ENCODE peak calls at places on chromosomes 3 and 15, in five cellular contexts. One of them, this sample, is unnamed.

GRCh38 chr15:24956131-24956838 is 1.5 kb downstream of the SNRPN start:
- DNase-seq in PC-3: peak
- DNase-seq in Panc1: peak
- DNase-seq in lower leg skin: peak
- DNase-seq in HFF-Myc: peak
- DNase-seq in this sample: peak

GRCh38 chr3:72318504-72319201 is 529.6 kb downstream of the SHQ1 start:
- DNase-seq in PC-3: peak
- DNase-seq in lower leg skin: no peak
- DNase-seq in HFF-Myc: no peak
- DNase-seq in Panc1: no peak
- DNase-seq in this sample: no peak

GRCh38 chr3:106540743-106541142 is 671.9 kb upstream of the CBLB start:
- DNase-seq in HFF-Myc: no peak
- DNase-seq in Panc1: no peak
- DNase-seq in lower leg skin: no peak
- DNase-seq in PC-3: no peak
- DNase-seq in this sample: no peak

GRCh38 chr3:54955941-54956340 is 28.1 kb upstream of the LRTM1 start:
- DNase-seq in Panc1: no peak
- DNase-seq in PC-3: no peak
- DNase-seq in HFF-Myc: no peak
- DNase-seq in lower leg skin: no peak
- DNase-seq in this sample: no peak

GRCh38 chr3:133463441-133463860 is 63.6 kb downstream of the BFSP2 start:
- DNase-seq in HFF-Myc: no peak
- DNase-seq in PC-3: no peak
- DNase-seq in Panc1: no peak
- DNase-seq in lower leg skin: no peak
- DNase-seq in this sample: no peak

GRCh38 chr15:84582583-84583157 is 18.1 kb upstream of the ZSCAN2 start:
- DNase-seq in lower leg skin: no peak
- DNase-seq in PC-3: peak
- DNase-seq in HFF-Myc: no peak
- DNase-seq in Panc1: no peak
- DNase-seq in this sample: no peak

GRCh38 chr3:138359549-138360271 is 11.3 kb downstream of the MRAS start:
- DNase-seq in Panc1: no peak
- DNase-seq in HFF-Myc: no peak
- DNase-seq in PC-3: no peak
- DNase-seq in lower leg skin: no peak
- DNase-seq in this sample: no peak

GRCh38 chr3:42148086-42148842 is 57.1 kb downstream of the TRAK1 start:
- DNase-seq in Panc1: no peak
- DNase-seq in lower leg skin: no peak
- DNase-seq in HFF-Myc: no peak
- DNase-seq in PC-3: no peak
- DNase-seq in this sample: peak

GRCh38 chr15:92168284-92168683 is 225.4 kb upstream of the ST8SIA2 start:
- DNase-seq in HFF-Myc: no peak
- DNase-seq in Panc1: no peak
- DNase-seq in PC-3: no peak
- DNase-seq in lower leg skin: no peak
- DNase-seq in this sample: no peak

GRCh38 chr3:165644331-165644730 is 192.9 kb downstream of the BCHE start:
- DNase-seq in PC-3: no peak
- DNase-seq in Panc1: no peak
- DNase-seq in HFF-Myc: no peak
- DNase-seq in lower leg skin: no peak
- DNase-seq in this sample: no peak

GRCh38 chr15:68834356-68834755 is 13.7 kb upstream of the ANP32A start:
- DNase-seq in Panc1: no peak
- DNase-seq in PC-3: no peak
- DNase-seq in lower leg skin: no peak
- DNase-seq in HFF-Myc: no peak
- DNase-seq in this sample: no peak

GRCh38 chr3:98185180-98185579 is 18.7 kb downstream of the OR5H15 start:
- DNase-seq in Panc1: no peak
- DNase-seq in lower leg skin: no peak
- DNase-seq in HFF-Myc: no peak
- DNase-seq in PC-3: no peak
- DNase-seq in this sample: no peak

GRCh38 chr3:71504250-71505036 is 79.1 kb downstream of the FOXP1 start:
- DNase-seq in Panc1: no peak
- DNase-seq in PC-3: peak
- DNase-seq in lower leg skin: no peak
- DNase-seq in HFF-Myc: peak
- DNase-seq in this sample: no peak

GRCh38 chr3:152977356-152977755 is 142.4 kb downstream of the P2RY1 start:
- DNase-seq in HFF-Myc: no peak
- DNase-seq in PC-3: no peak
- DNase-seq in Panc1: no peak
- DNase-seq in lower leg skin: no peak
- DNase-seq in this sample: no peak

GRCh38 chr15:44719293-44719999 is 8.1 kb downstream of the B2M start:
- DNase-seq in HFF-Myc: no peak
- DNase-seq in Panc1: no peak
- DNase-seq in PC-3: peak
- DNase-seq in lower leg skin: no peak
- DNase-seq in this sample: no peak

GRCh38 chr15:60299452-60300047 is 98.2 kb downstream of the ANXA2 start:
- DNase-seq in PC-3: peak
- DNase-seq in HFF-Myc: peak
- DNase-seq in Panc1: no peak
- DNase-seq in lower leg skin: peak
- DNase-seq in this sample: no peak

GRCh38 chr3:134326760-134327593 is 47.3 kb downstream of the AMOTL2 start:
- DNase-seq in Panc1: no peak
- DNase-seq in lower leg skin: peak
- DNase-seq in HFF-Myc: no peak
- DNase-seq in PC-3: peak
- DNase-seq in this sample: peak

GRCh38 chr15:80404057-80404718 is at the start of gene ARNT2:
- DNase-seq in HFF-Myc: no peak
- DNase-seq in Panc1: no peak
- DNase-seq in lower leg skin: no peak
- DNase-seq in PC-3: no peak
- DNase-seq in this sample: peak

GRCh38 chr3:1600700-1601418 is 497.8 kb upstream of the CNTN4 start:
- DNase-seq in PC-3: no peak
- DNase-seq in lower leg skin: no peak
- DNase-seq in Panc1: no peak
- DNase-seq in HFF-Myc: no peak
- DNase-seq in this sample: no peak

GRCh38 chr3:186760141-186760813 is 23.1 kb upstream of the EIF4A2 start:
- DNase-seq in HFF-Myc: no peak
- DNase-seq in lower leg skin: no peak
- DNase-seq in PC-3: peak
- DNase-seq in Panc1: no peak
- DNase-seq in this sample: no peak

GRCh38 chr3:171038342-171038741 is 11.8 kb upstream of the SLC2A2 start:
- DNase-seq in Panc1: no peak
- DNase-seq in lower leg skin: no peak
- DNase-seq in HFF-Myc: no peak
- DNase-seq in PC-3: no peak
- DNase-seq in this sample: no peak

GRCh38 chr3:31461441-31461840 is 71.3 kb upstream of the STT3B start:
- DNase-seq in Panc1: no peak
- DNase-seq in PC-3: no peak
- DNase-seq in lower leg skin: no peak
- DNase-seq in HFF-Myc: no peak
- DNase-seq in this sample: no peak

GRCh38 chr3:10778492-10779292 is 37.3 kb upstream of the SLC6A11 start:
- DNase-seq in lower leg skin: peak
- DNase-seq in Panc1: no peak
- DNase-seq in HFF-Myc: no peak
- DNase-seq in PC-3: no peak
- DNase-seq in this sample: peak

GRCh38 chr3:122105626-122106025 is 50.5 kb downstream of the CD86 start:
- DNase-seq in HFF-Myc: no peak
- DNase-seq in PC-3: peak
- DNase-seq in Panc1: no peak
- DNase-seq in lower leg skin: no peak
- DNase-seq in this sample: no peak

GRCh38 chr3:177306252-177306651 is 109.0 kb upstream of the TBL1XR1 start:
- DNase-seq in HFF-Myc: no peak
- DNase-seq in lower leg skin: no peak
- DNase-seq in PC-3: peak
- DNase-seq in Panc1: no peak
- DNase-seq in this sample: no peak

GRCh38 chr3:125644036-125645025 is 49.0 kb upstream of the OSBPL11 start:
- DNase-seq in HFF-Myc: peak
- DNase-seq in lower leg skin: no peak
- DNase-seq in PC-3: no peak
- DNase-seq in Panc1: no peak
- DNase-seq in this sample: no peak

GRCh38 chr3:97872209-97873042 is 50.6 kb downstream of the CRYBG3 start:
- DNase-seq in lower leg skin: no peak
- DNase-seq in Panc1: no peak
- DNase-seq in HFF-Myc: peak
- DNase-seq in PC-3: peak
- DNase-seq in this sample: no peak

GRCh38 chr3:134463676-134464611 is 21.8 kb downstream of the ANAPC13 start:
- DNase-seq in lower leg skin: peak
- DNase-seq in Panc1: no peak
- DNase-seq in HFF-Myc: peak
- DNase-seq in PC-3: no peak
- DNase-seq in this sample: peak

GRCh38 chr15:64096486-64097431 is 977 bp downstream of the SNX1 start:
- DNase-seq in PC-3: peak
- DNase-seq in HFF-Myc: no peak
- DNase-seq in Panc1: no peak
- DNase-seq in lower leg skin: no peak
- DNase-seq in this sample: no peak

GRCh38 chr15:29765234-29765841 is 56.9 kb downstream of the TJP1 start:
- DNase-seq in HFF-Myc: no peak
- DNase-seq in PC-3: no peak
- DNase-seq in lower leg skin: no peak
- DNase-seq in Panc1: no peak
- DNase-seq in this sample: no peak

GRCh38 chr3:116020495-116020894 is 397.2 kb downstream of the GAP43 start:
- DNase-seq in Panc1: no peak
- DNase-seq in PC-3: no peak
- DNase-seq in lower leg skin: no peak
- DNase-seq in HFF-Myc: no peak
- DNase-seq in this sample: no peak

GRCh38 chr15:40029979-40030893 is 8.7 kb downstream of the SRP14 start:
- DNase-seq in Panc1: no peak
- DNase-seq in PC-3: peak
- DNase-seq in HFF-Myc: no peak
- DNase-seq in lower leg skin: no peak
- DNase-seq in this sample: no peak
- TF ChIP-seq CTCF in Panc1: peak
- TF ChIP-seq CTCF in PC-3: peak
- TF ChIP-seq CTCF in HFF-Myc: peak
- TF ChIP-seq CTCF in lower leg skin: no peak
- TF ChIP-seq CTCF in this sample: peak

DNA sequence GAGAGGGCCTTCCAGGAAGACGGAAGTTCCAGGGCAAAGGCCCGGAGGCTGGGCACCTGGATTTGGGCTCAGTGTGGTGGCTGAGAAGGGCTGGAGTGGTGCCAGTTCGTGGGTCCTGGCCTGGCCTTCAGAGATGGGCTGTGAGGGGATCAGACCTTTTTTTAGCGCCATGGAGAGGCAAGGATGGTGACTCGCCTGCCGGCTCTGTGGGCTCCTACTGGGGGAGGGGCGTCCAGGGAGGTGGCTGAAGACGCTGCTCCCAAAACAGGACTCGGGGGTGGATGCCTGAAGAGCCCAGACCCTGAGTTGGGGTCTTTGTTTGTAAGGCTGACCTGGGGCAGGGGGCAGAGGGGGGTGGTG is 69.4 kb downstream of the EFCAB12 start:
- DNase-seq in PC-3: no peak
- DNase-seq in HFF-Myc: no peak
- DNase-seq in Panc1: no peak
- DNase-seq in lower leg skin: no peak
- DNase-seq in this sample: no peak
- TF ChIP-seq CTCF in PC-3: no peak
- TF ChIP-seq CTCF in HFF-Myc: no peak
- TF ChIP-seq CTCF in Panc1: no peak
- TF ChIP-seq CTCF in lower leg skin: no peak
- TF ChIP-seq CTCF in this sample: no peak

GRCh38 chr3:25033407-25034029 is 394.5 kb upstream of the RARB start:
- DNase-seq in HFF-Myc: no peak
- DNase-seq in PC-3: peak
- DNase-seq in lower leg skin: no peak
- DNase-seq in Panc1: peak
- DNase-seq in this sample: no peak
- TF ChIP-seq CTCF in HFF-Myc: peak
- TF ChIP-seq CTCF in PC-3: peak
- TF ChIP-seq CTCF in lower leg skin: no peak
- TF ChIP-seq CTCF in Panc1: peak
- TF ChIP-seq CTCF in this sample: peak

DNA sequence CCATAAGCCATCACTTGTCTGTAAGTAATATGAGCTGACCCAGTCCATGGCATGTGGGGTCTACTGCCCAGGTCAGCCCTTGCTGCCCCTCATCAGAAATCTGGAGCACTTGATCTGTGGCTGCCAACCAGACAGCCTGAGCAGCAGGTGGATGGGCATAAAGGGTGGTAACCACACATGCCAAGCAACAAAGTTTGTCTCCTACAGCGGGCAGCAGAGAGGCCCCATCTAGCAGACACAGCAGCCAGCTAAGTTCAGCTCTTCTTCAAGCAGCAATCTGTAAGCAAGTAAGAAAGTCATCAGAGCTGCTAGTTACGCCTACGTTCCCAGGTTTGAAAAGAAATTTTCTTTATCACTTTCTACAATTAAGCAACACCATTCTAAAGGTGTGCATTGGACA is 27.9 kb downstream of the CHCHD4 start:
- DNase-seq in lower leg skin: no peak
- DNase-seq in Panc1: no peak
- DNase-seq in HFF-Myc: no peak
- DNase-seq in PC-3: peak
- DNase-seq in this sample: no peak
- TF ChIP-seq CTCF in lower leg skin: no peak
- TF ChIP-seq CTCF in Panc1: peak
- TF ChIP-seq CTCF in HFF-Myc: no peak
- TF ChIP-seq CTCF in PC-3: no peak
- TF ChIP-seq CTCF in this sample: no peak

DNA sequence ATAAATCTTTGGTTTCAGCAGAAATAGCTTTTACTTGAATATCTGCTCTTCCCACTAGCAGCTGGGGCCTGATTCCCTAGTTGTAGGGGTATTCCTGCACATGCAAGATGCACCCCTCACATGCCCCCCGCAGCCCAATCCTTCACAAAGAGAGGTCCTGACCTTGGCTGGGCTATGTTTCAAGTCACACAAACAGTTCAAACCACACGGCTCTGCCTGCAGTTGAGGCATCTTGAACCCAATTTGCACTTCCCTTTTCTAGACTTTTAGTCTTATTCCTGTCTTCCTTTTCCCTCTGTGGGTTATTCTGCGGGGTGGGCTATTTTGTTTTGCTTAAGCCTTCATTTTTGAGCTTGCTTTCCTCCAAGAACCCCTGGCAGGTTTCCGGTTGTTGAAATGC is 13.3 kb upstream of the CCR1 start:
- DNase-seq in PC-3: no peak
- DNase-seq in lower leg skin: no peak
- DNase-seq in HFF-Myc: no peak
- DNase-seq in Panc1: no peak
- DNase-seq in this sample: no peak
- TF ChIP-seq CTCF in PC-3: no peak
- TF ChIP-seq CTCF in lower leg skin: no peak
- TF ChIP-seq CTCF in HFF-Myc: no peak
- TF ChIP-seq CTCF in Panc1: no peak
- TF ChIP-seq CTCF in this sample: no peak